ENCODE peak calls at places on chromosomes 4 and X, in seven cellular contexts. One of them, this sample, is unnamed.

GRCh38 chr4:1518997-1519700 is 112.9 kb upstream of the NKX1-1 start:
- DNase-seq in hepatocyte: no peak
- DNase-seq in H1: no peak
- DNase-seq in HepG2: no peak
- DNase-seq in DND-41: no peak
- DNase-seq in GM23338: no peak
- DNase-seq in GM23248: no peak
- DNase-seq in this sample: no peak

GRCh38 chr4:84710520-84710919 is 127.6 kb downstream of the CDS1 start:
- DNase-seq in hepatocyte: no peak
- DNase-seq in H1: no peak
- DNase-seq in HepG2: no peak
- DNase-seq in DND-41: no peak
- DNase-seq in GM23338: no peak
- DNase-seq in GM23248: no peak
- DNase-seq in this sample: no peak

GRCh38 chrX:68710870-68711576 is 63.6 kb downstream of the STARD8 start:
- DNase-seq in hepatocyte: peak; percentile 72
- DNase-seq in H1: no peak
- DNase-seq in HepG2: peak; percentile 40
- DNase-seq in DND-41: no peak
- DNase-seq in GM23338: peak; percentile 76
- DNase-seq in GM23248: peak; percentile 60
- DNase-seq in this sample: peak; percentile 18

GRCh38 chr4:180827610-180828009 is 1415.6 kb upstream of the TENM3 start:
- DNase-seq in hepatocyte: peak; percentile 8
- DNase-seq in H1: no peak
- DNase-seq in HepG2: no peak
- DNase-seq in DND-41: peak; percentile 9
- DNase-seq in GM23338: no peak
- DNase-seq in GM23248: peak; percentile 34
- DNase-seq in this sample: no peak

GRCh38 chr4:108247511-108248088 is 78.9 kb upstream of the LEF1 start:
- DNase-seq in hepatocyte: peak; percentile 12
- DNase-seq in H1: no peak
- DNase-seq in HepG2: no peak
- DNase-seq in DND-41: no peak
- DNase-seq in GM23338: peak; percentile 27
- DNase-seq in GM23248: no peak
- DNase-seq in this sample: peak; percentile 3

GRCh38 chrX:153723351-153724251 is 586 bp downstream of the BCAP31 start:
- DNase-seq in hepatocyte: peak; percentile 57
- DNase-seq in H1: no peak
- DNase-seq in HepG2: peak; percentile 59
- DNase-seq in DND-41: peak; percentile 12
- DNase-seq in GM23338: peak; percentile 56
- DNase-seq in GM23248: peak; percentile 66
- DNase-seq in this sample: no peak

GRCh38 chr4:26325191-26325590 is 4.4 kb downstream of the RBPJ start:
- DNase-seq in hepatocyte: peak; percentile 34
- DNase-seq in H1: no peak
- DNase-seq in HepG2: peak; percentile 42
- DNase-seq in DND-41: no peak
- DNase-seq in GM23338: peak; percentile 70
- DNase-seq in GM23248: peak; percentile 65
- DNase-seq in this sample: peak; percentile 40

GRCh38 chrX:120316587-120317283 is 5.5 kb upstream of the TMEM255A start:
- DNase-seq in hepatocyte: peak; percentile 21
- DNase-seq in H1: no peak
- DNase-seq in HepG2: no peak
- DNase-seq in DND-41: no peak
- DNase-seq in GM23338: no peak
- DNase-seq in GM23248: peak; percentile 52
- DNase-seq in this sample: peak; percentile 27

GRCh38 chrX:18753603-18754002 is 46.2 kb downstream of the PPEF1 start:
- DNase-seq in hepatocyte: no peak
- DNase-seq in H1: no peak
- DNase-seq in HepG2: no peak
- DNase-seq in DND-41: no peak
- DNase-seq in GM23338: peak; percentile 1
- DNase-seq in GM23248: no peak
- DNase-seq in this sample: no peak

GRCh38 chrX:21800344-21800770 is 39.1 kb upstream of the MBTPS2 start:
- DNase-seq in hepatocyte: no peak
- DNase-seq in H1: no peak
- DNase-seq in HepG2: no peak
- DNase-seq in DND-41: no peak
- DNase-seq in GM23338: no peak
- DNase-seq in GM23248: peak; percentile 14
- DNase-seq in this sample: peak; percentile 36

GRCh38 chrX:12767856-12768255 is 23.4 kb upstream of the PRPS2 start:
- DNase-seq in hepatocyte: no peak
- DNase-seq in H1: no peak
- DNase-seq in HepG2: no peak
- DNase-seq in DND-41: no peak
- DNase-seq in GM23338: no peak
- DNase-seq in GM23248: no peak
- DNase-seq in this sample: no peak

GRCh38 chr4:90241008-90241407 is 113.8 kb downstream of the CCSER1 start:
- DNase-seq in hepatocyte: no peak
- DNase-seq in H1: no peak
- DNase-seq in HepG2: no peak
- DNase-seq in DND-41: no peak
- DNase-seq in GM23338: no peak
- DNase-seq in GM23248: no peak
- DNase-seq in this sample: no peak

GRCh38 chr4:1727117-1728031 is 6.1 kb downstream of the TACC3 start:
- DNase-seq in hepatocyte: no peak
- DNase-seq in H1: no peak
- DNase-seq in HepG2: no peak
- DNase-seq in DND-41: no peak
- DNase-seq in GM23338: no peak
- DNase-seq in GM23248: peak; percentile 69
- DNase-seq in this sample: peak; percentile 80

DNA sequence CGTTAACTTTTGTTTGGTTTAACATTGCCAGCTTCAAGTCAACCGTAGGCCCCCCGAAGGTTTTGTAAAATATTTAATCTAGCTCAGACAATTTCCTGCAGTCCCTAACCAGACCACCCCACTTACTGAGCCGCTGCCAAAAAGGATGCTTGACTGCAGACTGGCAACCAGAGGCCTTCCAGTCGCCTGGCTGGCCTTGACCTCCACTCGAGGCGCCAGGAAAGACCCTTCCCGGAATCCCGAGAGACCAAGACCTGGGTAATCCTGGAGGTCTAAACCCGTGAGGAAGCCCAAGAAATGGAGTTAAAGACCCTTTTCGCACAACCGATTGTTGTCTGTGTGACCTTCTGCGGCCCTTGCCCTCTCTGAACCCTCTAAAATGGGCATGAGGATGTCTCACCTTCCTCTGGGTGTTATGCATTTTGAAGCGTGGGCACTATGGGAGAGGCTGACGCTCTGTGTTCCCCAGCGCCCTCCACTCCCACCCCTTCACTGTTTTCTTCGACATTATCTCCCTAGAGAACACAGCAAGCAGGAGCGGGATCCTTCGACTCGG is 86.2 kb downstream of the BCOR start:
- DNase-seq in hepatocyte: no peak
- DNase-seq in H1: no peak
- DNase-seq in HepG2: no peak
- DNase-seq in DND-41: no peak
- DNase-seq in GM23338: no peak
- DNase-seq in GM23248: no peak
- DNase-seq in this sample: no peak
- H3K4me2 ChIP-seq in hepatocyte: peak overlapping the region; percentile 95
- H3K4me2 ChIP-seq in H1: peak overlapping the region; percentile 69
- H3K4me2 ChIP-seq in HepG2: peak overlapping the region; percentile 92
- H3K4me2 ChIP-seq in DND-41: no peak overlapping the region
- H3K4me2 ChIP-seq in GM23338: peak overlapping the region; percentile 66
- H3K4me2 ChIP-seq in GM23248: peak overlapping the region; percentile 85
- H3K4me2 ChIP-seq in this sample: peak overlapping the region; percentile 84

GRCh38 chrX:137052641-137053235 is 18.9 kb upstream of the GPR101 start:
- DNase-seq in hepatocyte: no peak
- DNase-seq in H1: no peak
- DNase-seq in HepG2: no peak
- DNase-seq in DND-41: no peak
- DNase-seq in GM23338: peak; percentile 15
- DNase-seq in GM23248: peak; percentile 20
- DNase-seq in this sample: no peak
- TF ChIP-seq EZH2 in hepatocyte: peak; percentile 52
- TF ChIP-seq EZH2 in H1: no peak
- TF ChIP-seq EZH2 in HepG2: no peak
- TF ChIP-seq EZH2 in DND-41: no peak
- TF ChIP-seq EZH2 in GM23338: no peak
- TF ChIP-seq EZH2 in GM23248: no peak
- TF ChIP-seq EZH2 in this sample: no peak

DNA sequence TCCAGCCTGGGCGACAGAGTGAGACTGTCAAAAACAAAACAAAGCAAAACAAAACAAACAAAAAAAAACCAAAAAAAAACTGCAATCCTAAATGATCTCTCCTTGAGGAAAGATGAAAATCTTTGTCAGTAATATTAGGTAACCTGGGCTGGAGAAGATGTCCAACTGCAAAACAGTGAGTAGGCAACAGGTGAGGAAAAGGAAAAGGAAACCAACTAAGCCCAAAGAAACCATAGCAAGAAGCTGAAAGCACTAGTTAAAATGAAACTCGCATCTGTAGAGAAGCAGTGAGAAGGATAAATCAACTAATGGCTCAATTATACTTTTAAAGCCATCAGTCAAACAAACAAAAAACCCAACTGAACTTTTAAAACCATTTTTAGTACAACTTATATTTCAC is 54.2 kb downstream of the ENOX2 start:
- DNase-seq in hepatocyte: no peak
- DNase-seq in H1: no peak
- DNase-seq in HepG2: no peak
- DNase-seq in DND-41: no peak
- DNase-seq in GM23338: no peak
- DNase-seq in GM23248: no peak
- DNase-seq in this sample: no peak
- H3K27me3 ChIP-seq in hepatocyte: no peaks in the 10 kb centered on the region
- H3K27me3 ChIP-seq in H1: no peaks in the 10 kb centered on the region
- H3K27me3 ChIP-seq in HepG2: no peaks in the 10 kb centered on the region
- H3K27me3 ChIP-seq in DND-41: no peaks in the 10 kb centered on the region
- H3K27me3 ChIP-seq in GM23338: no peaks in the 10 kb centered on the region
- H3K27me3 ChIP-seq in GM23248: no peaks in the 10 kb centered on the region
- H3K27me3 ChIP-seq in this sample: no peaks in the 10 kb centered on the region

GRCh38 chr4:8114456-8115202 is 44.0 kb downstream of the ABLIM2 start:
- DNase-seq in hepatocyte: no peak
- DNase-seq in H1: no peak
- DNase-seq in HepG2: no peak
- DNase-seq in DND-41: no peak
- DNase-seq in GM23338: no peak
- DNase-seq in GM23248: no peak
- DNase-seq in this sample: no peak
- H3K4me2 ChIP-seq in hepatocyte: no peak overlapping the region
- H3K4me2 ChIP-seq in H1: no peak overlapping the region
- H3K4me2 ChIP-seq in HepG2: no peak overlapping the region
- H3K4me2 ChIP-seq in DND-41: no peak overlapping the region
- H3K4me2 ChIP-seq in GM23338: no peak overlapping the region
- H3K4me2 ChIP-seq in GM23248: no peak overlapping the region
- H3K4me2 ChIP-seq in this sample: no peak overlapping the region